ENCODE peak calls at places on chromosomes 7 and 10, in nine cellular contexts. R is NCI-H1105, L is H4, V is T-cell, X is NCI-H524, S is colonic mucosa, M is GM04503, N is NAMALWA, O is anterior cingulate cortex. F is an unnamed sample.

GRCh38 chr10:132489704-132490534 is 47.7 kb upstream of the INPP5A start:
- DNase-seq in M (no peak), R (no peak), X (no peak), S (no peak), V (no peak), O (no peak), L (no peak), N (no peak), F (no peak)

GRCh38 chr7:128831994-128832879 is 2.0 kb downstream of the FLNC start:
- DNase-seq in O (no peak), N (no peak), L (no peak), R (no peak), V (no peak), S (no peak), M (no peak), X (peak), F (no peak)

GRCh38 chr10:121077331-121077730 is 226.2 kb downstream of the WDR11 start:
- DNase-seq in O (no peak), R (no peak), L (peak), X (no peak), M (peak), V (no peak), S (no peak), N (no peak), F (peak)

GRCh38 chr10:36336315-36336714 is 694.2 kb upstream of the FZD8 start:
- DNase-seq in V (no peak), N (no peak), X (no peak), L (peak), M (peak), O (no peak), S (no peak), R (no peak), F (no peak)

GRCh38 chr10:124084693-124085092 is 8.7 kb downstream of the CHST15 start:
- DNase-seq in R (no peak), L (no peak), S (no peak), N (no peak), M (no peak), X (no peak), O (no peak), V (no peak), F (no peak)

GRCh38 chr7:154472332-154472731 is 420.1 kb downstream of the DPP6 start:
- DNase-seq in S (no peak), O (no peak), X (no peak), V (no peak), M (no peak), R (no peak), L (no peak), N (no peak), F (no peak)

GRCh38 chr7:140539466-140539865 is 60.2 kb upstream of the MKRN1 start:
- DNase-seq in V (no peak), O (no peak), N (no peak), S (no peak), L (no peak), M (no peak), R (no peak), X (no peak), F (no peak)

GRCh38 chr7:96538632-96539031 is 171.0 kb downstream of the SEM1 start:
- DNase-seq in V (no peak), L (no peak), R (no peak), X (no peak), M (no peak), O (no peak), N (no peak), S (no peak), F (no peak)

GRCh38 chr10:103839867-103840746 is 15.3 kb downstream of the SH3PXD2A start:
- DNase-seq in L (no peak), S (peak), R (no peak), M (no peak), V (no peak), N (no peak), X (peak), O (no peak), F (no peak)